ENCODE peak calls at places on chromosome 2, in six cellular contexts. H, P, O, Y, G and W are unnamed samples.

GRCh38 chr2:105384861-105385260 is 14.0 kb downstream of the FHL2 start:
- DNase-seq in H (no peak), P (no peak), O (no peak), Y (no peak), G (no peak), W (no peak)

GRCh38 chr2:45153126-45153525 is 143.9 kb upstream of the SIX2 start:
- DNase-seq in H (no peak), P (no peak), O (no peak), Y (no peak), G (no peak), W (no peak)

GRCh38 chr2:34729845-34730244 is 1130.7 kb upstream of the FAM98A start:
- DNase-seq in H (no peak), P (no peak), O (no peak), Y (no peak), G (no peak), W (no peak)

GRCh38 chr2:191677091-191677645 is 768 bp upstream of the NABP1 start:
- DNase-seq in H (no peak), P (peak; percentile 82), O (no peak), Y (peak; percentile 74), G (peak; percentile 70), W (no peak)

GRCh38 chr2:219125225-219125885 is 35.3 kb downstream of the NHEJ1 start:
- DNase-seq in H (no peak), P (peak; percentile 75), O (no peak), Y (no peak), G (peak; percentile 91), W (no peak)

GRCh38 chr2:15870565-15870964 is 69.8 kb upstream of the MYCN start:
- DNase-seq in H (no peak), P (no peak), O (no peak), Y (no peak), G (no peak), W (no peak)

GRCh38 chr2:157336137-157336721 is 10.6 kb upstream of the ERMN start:
- DNase-seq in H (no peak), P (no peak), O (no peak), Y (peak; percentile 31), G (peak; percentile 34), W (no peak)

GRCh38 chr2:71455741-71456569 is 2.6 kb downstream of the DYSF start:
- DNase-seq in H (no peak), P (no peak), O (peak; percentile 89), Y (peak; percentile 71), G (no peak), W (no peak)

GRCh38 chr2:196502413-196502812 is 137.1 kb upstream of the CCDC150 start:
- DNase-seq in H (no peak), P (no peak), O (no peak), Y (peak; percentile 6), G (no peak), W (no peak)

GRCh38 chr2:241095594-241096290 is 6.3 kb downstream of the MTERF4 start:
- DNase-seq in H (no peak), P (no peak), O (no peak), Y (no peak), G (no peak), W (no peak)

GRCh38 chr2:196944570-196944969 is 18.1 kb upstream of the PGAP1 start:
- DNase-seq in H (no peak), P (no peak), O (no peak), Y (no peak), G (no peak), W (no peak)

GRCh38 chr2:163580757-163581156 is 155.1 kb downstream of the FIGN start:
- DNase-seq in H (no peak), P (no peak), O (no peak), Y (no peak), G (no peak), W (no peak)

GRCh38 chr2:230267556-230267955 is 42.0 kb downstream of the SP140 start:
- DNase-seq in H (peak; percentile 77), P (no peak), O (no peak), Y (no peak), G (no peak), W (no peak)

GRCh38 chr2:230266654-230267053 is 41.1 kb downstream of the SP140 start:
- DNase-seq in H (no peak), P (no peak), O (no peak), Y (no peak), G (no peak), W (no peak)

GRCh38 chr2:230267059-230267458 is 41.5 kb downstream of the SP140 start:
- DNase-seq in H (no peak), P (no peak), O (no peak), Y (no peak), G (no peak), W (no peak)

GRCh38 chr2:230268606-230269222 is 43.2 kb downstream of the SP140 start:
- DNase-seq in H (peak; percentile 36), P (no peak), O (no peak), Y (no peak), G (no peak), W (no peak)

GRCh38 chr2:230269715-230270114 is 44.2 kb downstream of the SP140 start:
- DNase-seq in H (peak; percentile 26), P (no peak), O (no peak), Y (no peak), G (no peak), W (no peak)
- H3K4me1 ChIP-seq in H (peaks cover 28% of the 10 kb centered on the region), P (no peaks in the 10 kb centered on the region), O (no peaks in the 10 kb centered on the region), Y (no peaks in the 10 kb centered on the region), G (no peaks in the 10 kb centered on the region), W (no peaks in the 10 kb centered on the region)

GRCh38 chr2:13725945-13726344 is 906.6 kb upstream of the LRATD1 start:
- DNase-seq in H (no peak), P (no peak), O (no peak), Y (no peak), G (no peak), W (no peak)
- H3K9me3 ChIP-seq in H (no peaks in the 10 kb centered on the region), P (no peaks in the 10 kb centered on the region), O (no peaks in the 10 kb centered on the region), Y (no peaks in the 10 kb centered on the region), G (no peaks in the 10 kb centered on the region), W (no peaks in the 10 kb centered on the region)

GRCh38 chr2:72886505-72887031 is 640 bp upstream of the SPR start:
- DNase-seq in H (no peak), P (no peak), O (no peak), Y (no peak), G (peak; percentile 50), W (no peak)

GRCh38 chr2:72887836-72888437 is 729 bp downstream of the SPR start:
- DNase-seq in H (no peak), P (peak; percentile 95), O (peak; percentile 96), Y (peak; percentile 84), G (peak; percentile 87), W (peak; percentile 86)

GRCh38 chr2:72888438-72889202 is 1.4 kb downstream of the SPR start:
- DNase-seq in H (no peak), P (no peak), O (no peak), Y (no peak), G (no peak), W (no peak)

GRCh38 chr2:72889991-72890390 is 2.8 kb downstream of the SPR start:
- DNase-seq in H (no peak), P (no peak), O (no peak), Y (no peak), G (no peak), W (no peak)

DNA sequence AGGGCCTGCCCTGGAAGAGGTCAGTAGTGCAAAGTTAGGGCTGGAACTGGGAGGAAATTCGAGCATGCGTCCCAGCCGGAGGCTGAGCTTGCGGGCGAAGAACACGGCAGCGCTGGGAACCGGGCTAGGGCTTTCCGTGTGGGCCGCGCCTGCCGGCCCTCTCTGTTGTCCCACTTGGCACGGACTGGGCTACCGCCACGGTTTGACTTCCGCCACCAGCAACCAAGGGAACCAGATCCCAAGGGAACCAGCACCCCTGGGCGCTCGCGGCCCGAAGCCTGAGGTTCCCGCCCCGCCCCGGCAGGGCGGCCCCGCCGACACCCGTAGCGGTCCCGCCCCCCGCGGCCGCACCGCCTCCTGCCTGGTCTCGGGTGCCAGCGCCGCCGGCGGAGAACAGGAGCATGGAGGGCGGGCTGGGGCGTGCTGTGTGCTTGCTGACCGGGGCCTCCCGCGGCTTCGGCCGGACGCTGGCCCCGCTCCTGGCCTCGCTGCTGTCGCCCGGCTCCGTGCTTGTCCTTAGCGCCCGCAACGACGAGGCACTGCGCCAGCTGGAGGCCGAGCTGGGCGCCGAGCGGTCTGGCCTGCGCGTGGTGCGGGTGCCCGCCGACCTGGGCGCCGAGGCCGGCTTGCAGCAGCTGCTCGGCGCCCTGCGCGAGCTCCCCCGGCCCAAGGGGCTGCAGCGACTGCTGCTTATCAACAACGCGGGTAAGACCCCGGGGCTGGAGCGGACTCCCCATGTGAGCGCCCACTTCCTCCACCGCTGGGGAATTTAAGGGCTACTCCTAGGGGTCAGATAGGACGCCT is at the start of gene SPR:
- DNase-seq in H (no peak), P (peak; percentile 82), O (no peak), Y (peak; percentile 70), G (peak; percentile 86), W (peak; percentile 89)
- TF ChIP-seq POLR2AphosphoS5 in H (no peak), P (no peak), O (no peak), Y (peak; percentile 62), G (no peak), W (no peak)

DNA sequence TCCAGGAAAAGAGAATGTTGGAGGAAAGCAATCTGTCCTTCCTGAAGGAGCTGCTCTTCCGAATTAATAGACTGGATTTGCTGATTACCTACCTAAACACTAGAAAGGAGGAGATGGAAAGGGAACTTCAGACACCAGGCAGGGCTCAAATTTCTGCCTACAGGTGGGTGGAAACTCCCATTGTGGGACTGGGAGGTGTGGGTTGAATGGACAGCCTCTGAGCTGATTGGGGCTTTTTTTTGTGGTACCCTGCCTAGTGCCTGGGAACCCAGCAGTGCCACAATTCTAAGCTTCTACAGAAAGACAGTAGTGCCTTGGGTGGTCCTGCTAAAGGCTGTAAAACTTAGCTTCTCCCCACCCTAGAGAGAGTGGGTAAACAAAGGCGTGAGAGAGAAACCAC is 6.3 kb downstream of the CASP8 start:
- DNase-seq in H (no peak), P (no peak), O (no peak), Y (no peak), G (no peak), W (no peak)
- H3K4me1 ChIP-seq in H (peaks cover under 1% of the 10 kb centered on the region), P (no peaks in the 10 kb centered on the region), O (no peaks in the 10 kb centered on the region), Y (no peaks in the 10 kb centered on the region), G (peaks cover 12% of the 10 kb centered on the region), W (peaks cover 17% of the 10 kb centered on the region)

GRCh38 chr2:208854717-208855116 is 448.1 kb downstream of the PTH2R start:
- DNase-seq in H (no peak), P (no peak), O (no peak), Y (no peak), G (no peak), W (no peak)
- H3K9me3 ChIP-seq in H (no peaks in the 10 kb centered on the region), P (no peaks in the 10 kb centered on the region), O (peaks cover 18% of the 10 kb centered on the region), Y (peaks cover 7% of the 10 kb centered on the region), G (peaks cover 6% of the 10 kb centered on the region), W (no peaks in the 10 kb centered on the region)

GRCh38 chr2:237486819-237487448 is at the start of gene MLPH:
- DNase-seq in H (no peak), P (no peak), O (no peak), Y (no peak), G (peak; percentile 74), W (peak; percentile 68)
- TF ChIP-seq POLR2AphosphoS5 in H (no peak), P (no peak), O (no peak), Y (no peak), G (no peak), W (no peak)